ENCODE peak calls at places on chromosomes 16 and 17, in five cellular contexts. Y, G, U, W and L are unnamed samples.

GRCh38 chr17:81647640-81648012 is 8.7 kb downstream of the PDE6G start:
- DNase-seq in Y (no peak), W (no peak), U (no peak), G (no peak), L (no peak)

GRCh38 chr16:77068402-77068801 is 122.6 kb upstream of the MON1B start:
- DNase-seq in W (no peak), U (no peak), G (no peak), Y (no peak), L (no peak)

GRCh38 chr16:12082207-12082606 is 105.7 kb downstream of the SNX29 start:
- DNase-seq in U (no peak), Y (no peak), G (no peak), W (no peak), L (no peak)

GRCh38 chr16:73846292-73846849 is 450.2 kb upstream of the PSMD7 start:
- DNase-seq in G (no peak), Y (no peak), W (no peak), U (no peak), L (no peak)

GRCh38 chr17:76691379-76692191 is 19.2 kb downstream of the MXRA7 start:
- DNase-seq in U (no peak), Y (no peak), W (no peak), G (no peak), L (no peak)

GRCh38 chr17:51044964-51045363 is 75.7 kb downstream of the SPAG9 start:
- DNase-seq in U (no peak), W (no peak), G (no peak), Y (no peak), L (no peak)

GRCh38 chr17:82300707-82301270 is 16.6 kb downstream of the CD7 start:
- DNase-seq in W (peak), U (peak), Y (peak), G (peak), L (peak)

GRCh38 chr17:73616873-73617430 is 27.3 kb downstream of the SDK2 start:
- DNase-seq in W (no peak), G (no peak), Y (no peak), U (no peak), L (no peak)

GRCh38 chr17:78168906-78169793 is 769 bp downstream of the SYNGR2 start:
- DNase-seq in Y (peak), U (peak), G (peak), W (peak), L (peak)

GRCh38 chr17:74446551-74447500 is 14.9 kb downstream of the GPRC5C start:
- DNase-seq in U (no peak), Y (no peak), G (no peak), W (peak), L (no peak)

GRCh38 chr17:13374203-13375143 is 227.3 kb downstream of the HS3ST3A1 start:
- DNase-seq in G (no peak), Y (no peak), W (no peak), U (no peak), L (no peak)

GRCh38 chr16:17261197-17261858 is 209.4 kb downstream of the XYLT1 start:
- DNase-seq in W (no peak), G (no peak), Y (no peak), U (no peak), L (no peak)

GRCh38 chr17:77145635-77146632 is 5.2 kb downstream of the SEC14L1 start:
- DNase-seq in W (no peak), U (peak), G (no peak), Y (no peak), L (no peak)